ENCODE peak calls at places on chromosomes 6 and 20, in seven cellular contexts. N is HL-60, E is tibial artery, J is fibroblast of pulmonary artery, V is fibroblast of mammary gland, T is SK-N-SH, M is bronchial epithelial cell. G is an unnamed sample.
A peak's percentile ranks its signal among the peaks of the same experiment; 100 is the strongest.

GRCh38 chr6:36820700-36821580 is 18.3 kb downstream of the CPNE5 start:
- DNase-seq in N (no peak), E (no peak), J (peak; percentile 41), V (peak; percentile 53), T (no peak), M (peak; percentile 57), G (no peak)

GRCh38 chr6:45959534-45960195 is 56.0 kb downstream of the CLIC5 start:
- DNase-seq in N (no peak), E (no peak), J (peak; percentile 40), V (peak; percentile 26), T (no peak), M (peak; percentile 82), G (no peak)

GRCh38 chr20:52294106-52294628 is 102.6 kb upstream of the ZFP64 start:
- DNase-seq in N (no peak), E (no peak), J (peak; percentile 46), V (peak; percentile 2), T (no peak), M (peak; percentile 45), G (no peak)

GRCh38 chr6:81731814-81732213 is 20.7 kb downstream of the TENT5A start:
- DNase-seq in N (no peak), E (no peak), J (no peak), V (peak; percentile 59), T (no peak), M (no peak), G (no peak)

GRCh38 chr20:32067234-32067821 is 15.3 kb downstream of the HCK start:
- DNase-seq in N (peak; percentile 56), E (no peak), J (peak; percentile 43), V (peak; percentile 71), T (no peak), M (peak; percentile 4), G (peak; percentile 88)

GRCh38 chr6:73968358-73968757 is 272.4 kb downstream of the CD109 start:
- DNase-seq in N (no peak), E (no peak), J (no peak), V (peak; percentile 6), T (no peak), M (no peak), G (no peak)

GRCh38 chr20:34720266-34720665 is 16.1 kb downstream of the TP53INP2 start:
- DNase-seq in N (no peak), E (no peak), J (no peak), V (peak; percentile 6), T (no peak), M (no peak), G (no peak)

GRCh38 chr6:40855481-40855880 is 183.5 kb downstream of the UNC5CL start:
- DNase-seq in N (no peak), E (no peak), J (no peak), V (no peak), T (no peak), M (no peak), G (no peak)

GRCh38 chr6:106844930-106845329 is 129.6 kb downstream of the CD24 start:
- DNase-seq in N (no peak), E (no peak), J (no peak), V (no peak), T (no peak), M (no peak), G (no peak)

GRCh38 chr6:15184441-15184861 is 61.4 kb upstream of the JARID2 start:
- DNase-seq in N (no peak), E (no peak), J (no peak), V (no peak), T (no peak), M (peak; percentile 85), G (no peak)

GRCh38 chr20:1757606-1758507 is 100.3 kb upstream of the SIRPG start:
- DNase-seq in N (peak; percentile 38), E (no peak), J (no peak), V (no peak), T (no peak), M (no peak), G (no peak)

GRCh38 chr6:87095056-87095527 is at the start of gene CGA:
- DNase-seq in N (no peak), E (no peak), J (peak; percentile 3), V (no peak), T (no peak), M (no peak), G (no peak)

GRCh38 chr6:74534485-74535211 is 671.2 kb downstream of the COL12A1 start:
- DNase-seq in N (no peak), E (no peak), J (peak; percentile 87), V (peak; percentile 64), T (no peak), M (peak; percentile 73), G (peak; percentile 71)

GRCh38 chr20:62928246-62928939 is 2.1 kb upstream of the DIDO1 start:
- DNase-seq in N (no peak), E (peak; percentile 54), J (no peak), V (no peak), T (no peak), M (no peak), G (no peak)

GRCh38 chr20:62815066-62815991 is 1.5 kb upstream of the COL9A3 start:
- DNase-seq in N (no peak), E (no peak), J (peak; percentile 48), V (peak; percentile 48), T (peak; percentile 52), M (peak; percentile 49), G (no peak)

GRCh38 chr6:157518399-157519250 is 137.6 kb downstream of the ZDHHC14 start:
- DNase-seq in N (no peak), E (no peak), J (peak; percentile 29), V (no peak), T (no peak), M (no peak), G (no peak)

GRCh38 chr6:6986373-6986772 is 121.4 kb upstream of the RREB1 start:
- DNase-seq in N (no peak), E (no peak), J (no peak), V (no peak), T (no peak), M (no peak), G (no peak)

GRCh38 chr6:35969676-35970075 is 48.8 kb upstream of the SRPK1 start:
- DNase-seq in N (no peak), E (no peak), J (no peak), V (peak; percentile 37), T (no peak), M (no peak), G (no peak)

GRCh38 chr20:57559286-57559627 is 1.7 kb upstream of the PCK1 start:
- DNase-seq in N (no peak), E (no peak), J (no peak), V (no peak), T (no peak), M (no peak), G (no peak)

GRCh38 chr6:140105857-140106256 is 731.4 kb upstream of the CITED2 start:
- DNase-seq in N (no peak), E (no peak), J (peak; percentile 30), V (peak; percentile 29), T (peak; percentile 15), M (peak; percentile 5), G (no peak)
- TF ChIP-seq CTCF in N (no peak), E (peak; percentile 28), J (peak; percentile 32), V (peak; percentile 36), T (peak; percentile 23), M (peak; percentile 10), G (no peak)

GRCh38 chr6:97674802-97675201 is 391.8 kb upstream of the MMS22L start:
- DNase-seq in N (no peak), E (no peak), J (peak; percentile 3), V (no peak), T (no peak), M (peak; percentile 4), G (no peak)

GRCh38 chr6:97668716-97669115 is 385.7 kb upstream of the MMS22L start:
- DNase-seq in N (no peak), E (no peak), J (no peak), V (no peak), T (no peak), M (no peak), G (no peak)

GRCh38 chr6:97666889-97667288 is 383.9 kb upstream of the MMS22L start:
- DNase-seq in N (no peak), E (no peak), J (no peak), V (no peak), T (no peak), M (no peak), G (no peak)

GRCh38 chr6:97665410-97665809 is 382.4 kb upstream of the MMS22L start:
- DNase-seq in N (no peak), E (no peak), J (no peak), V (no peak), T (no peak), M (no peak), G (no peak)

GRCh38 chr6:97669191-97669651 is 386.2 kb upstream of the MMS22L start:
- DNase-seq in N (no peak), E (no peak), J (no peak), V (no peak), T (peak; percentile 15), M (no peak), G (no peak)
- H3K4me3 ChIP-seq in N (no peak overlapping the region), E (peak overlapping the region; percentile 20), J (peak overlapping the region; percentile 5), V (no peak overlapping the region), T (no peak overlapping the region), M (no peak overlapping the region), G (no peak overlapping the region)

DNA sequence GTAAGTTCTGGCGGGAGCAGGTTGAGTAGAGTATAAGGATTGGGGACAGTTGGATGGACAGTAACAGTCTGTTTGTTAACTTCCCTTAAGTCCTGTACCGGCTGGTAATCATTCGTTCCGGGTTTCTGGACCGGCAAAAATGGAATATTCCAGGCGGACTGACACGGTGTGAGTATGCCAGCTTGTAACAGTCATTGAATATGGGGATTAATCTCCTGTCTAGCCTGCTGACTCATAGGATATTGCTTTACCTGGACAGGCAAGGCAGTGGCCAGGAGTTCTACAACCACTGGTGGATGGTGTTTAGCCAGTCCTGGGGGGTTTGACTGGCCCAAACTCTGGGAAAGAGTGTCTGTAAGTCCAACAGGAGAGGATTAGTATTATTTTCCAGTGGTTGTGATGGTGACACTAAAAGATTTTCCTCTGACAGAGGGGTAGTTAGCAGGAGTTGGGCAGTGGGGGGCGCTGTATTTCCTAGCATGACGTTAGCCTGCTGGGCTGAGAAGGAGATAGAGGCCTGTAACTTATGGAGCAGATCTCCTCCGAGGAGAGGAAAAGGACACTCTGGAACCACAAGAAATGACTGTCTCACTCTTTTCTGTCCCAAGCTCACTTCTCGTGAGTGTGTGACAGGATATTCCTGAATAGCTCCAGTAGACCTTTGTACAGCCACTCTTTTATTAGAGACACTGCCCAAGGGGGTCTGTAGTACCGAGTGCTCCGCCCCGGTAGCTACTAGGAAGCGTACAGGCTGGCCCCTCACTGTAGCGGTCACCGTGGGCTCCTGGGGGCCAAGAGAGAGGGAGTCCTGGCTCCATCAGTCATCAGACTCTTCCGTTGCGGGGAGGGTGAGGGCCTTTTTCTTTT is 152.2 kb downstream of the TRIM27 start:
- DNase-seq in N (no peak), E (no peak), J (no peak), V (no peak), T (no peak), M (peak; percentile 46), G (no peak)
- TF ChIP-seq CTCF in N (no peak), E (no peak), J (no peak), V (no peak), T (peak; percentile 29), M (no peak), G (no peak)

GRCh38 chr6:113873043-113873667 is 16.0 kb downstream of the MARCKS start:
- DNase-seq in N (peak; percentile 80), E (peak; percentile 68), J (no peak), V (no peak), T (no peak), M (no peak), G (no peak)
- H3K4me3 ChIP-seq in N (peak overlapping the region; percentile 31), E (peak overlapping the region; percentile 6), J (no peak overlapping the region), V (no peak overlapping the region), T (no peak overlapping the region), M (no peak overlapping the region), G (no peak overlapping the region)

GRCh38 chr6:166999145-166999844 is at the start of gene CEP43:
- DNase-seq in N (peak; percentile 88), E (peak; percentile 97), J (peak; percentile 97), V (peak; percentile 92), T (peak; percentile 99), M (peak; percentile 79), G (peak; percentile 68)
- TF ChIP-seq CTCF in N (no peak), E (no peak), J (no peak), V (no peak), T (no peak), M (no peak), G (no peak)

GRCh38 chr6:159887761-159888160 is 3.0 kb upstream of the MAS1 start:
- DNase-seq in N (no peak), E (no peak), J (no peak), V (no peak), T (no peak), M (no peak), G (no peak)
- H3K4me3 ChIP-seq in N (no peak overlapping the region), E (no peak overlapping the region), J (no peak overlapping the region), V (no peak overlapping the region), T (no peak overlapping the region), M (no peak overlapping the region), G (no peak overlapping the region)